ENCODE peak calls at places on chromosomes 12 and 14, in six cellular contexts. O is astrocyte of the spinal cord, I is ovary, E is heart left ventricle, F is endothelial cell, B is tibial nerve. P is an unnamed sample.

GRCh38 chr12:50033317-50033679 is 8.0 kb upstream of the RACGAP1 start:
- DNase-seq in O (no peak), I (no peak), E (no peak), F (no peak), B (no peak), P (no peak)

GRCh38 chr14:83019744-83020414 is 1486.2 kb upstream of the SEL1L start:
- DNase-seq in O (no peak), I (no peak), E (no peak), F (no peak), B (no peak), P (no peak)

GRCh38 chr12:31536672-31537071 is 54.3 kb downstream of the DENND5B start:
- DNase-seq in O (no peak), I (no peak), E (no peak), F (no peak), B (no peak), P (no peak)

GRCh38 chr12:30573145-30573544 is 122.5 kb downstream of the IPO8 start:
- DNase-seq in O (no peak), I (no peak), E (no peak), F (no peak), B (no peak), P (no peak)

GRCh38 chr12:68259318-68259940 is 6.0 kb upstream of the IL22 start:
- DNase-seq in O (peak), I (no peak), E (no peak), F (no peak), B (no peak), P (peak)

GRCh38 chr14:39912192-39913100 is 480.2 kb upstream of the FBXO33 start:
- DNase-seq in O (no peak), I (no peak), E (no peak), F (no peak), B (no peak), P (no peak)

GRCh38 chr12:92138144-92138543 is 7.5 kb downstream of the BTG1 start:
- DNase-seq in O (no peak), I (no peak), E (no peak), F (no peak), B (no peak), P (no peak)

GRCh38 chr12:59843260-59843843 is 247.5 kb downstream of the SLC16A7 start:
- DNase-seq in O (no peak), I (no peak), E (no peak), F (no peak), B (no peak), P (no peak)

GRCh38 chr12:122503783-122504590 is 3.3 kb upstream of the ZCCHC8 start:
- DNase-seq in O (no peak), I (no peak), E (no peak), F (no peak), B (no peak), P (no peak)

GRCh38 chr12:52754135-52754534 is 23.0 kb downstream of the KRT76 start:
- DNase-seq in O (no peak), I (no peak), E (no peak), F (no peak), B (no peak), P (no peak)

GRCh38 chr14:100778951-100779690 is 46.8 kb upstream of the MEG3 start:
- DNase-seq in O (no peak), I (no peak), E (no peak), F (no peak), B (no peak), P (no peak)

GRCh38 chr12:57750561-57751431 is 1.3 kb downstream of the CDK4 start:
- DNase-seq in O (no peak), I (no peak), E (no peak), F (no peak), B (no peak), P (no peak)

GRCh38 chr12:95633049-95633545 is 81.8 kb upstream of the USP44 start:
- DNase-seq in O (peak), I (no peak), E (peak), F (no peak), B (no peak), P (peak)

GRCh38 chr12:31845613-31846321 is 113.4 kb upstream of the RESF1 start:
- DNase-seq in O (no peak), I (no peak), E (no peak), F (no peak), B (no peak), P (no peak)

GRCh38 chr12:56990648-56991318 is 15.6 kb downstream of the ZBTB39 start:
- DNase-seq in O (no peak), I (no peak), E (no peak), F (no peak), B (no peak), P (no peak)

GRCh38 chr12:95674631-95675030 is 115.9 kb downstream of the NTN4 start:
- DNase-seq in O (peak), I (no peak), E (no peak), F (no peak), B (no peak), P (no peak)

GRCh38 chr12:109385339-109386078 is 37.8 kb downstream of the MYO1H start:
- DNase-seq in O (peak), I (no peak), E (no peak), F (no peak), B (no peak), P (peak)

GRCh38 chr12:106522708-106523107 is 60.1 kb upstream of the RFX4 start:
- DNase-seq in O (no peak), I (no peak), E (no peak), F (no peak), B (no peak), P (no peak)

GRCh38 chr12:88578821-88579518 is 1.3 kb downstream of the KITLG start:
- DNase-seq in O (no peak), I (no peak), E (no peak), F (peak), B (no peak), P (peak)

GRCh38 chr12:121858662-121859572 is at the start of gene HPD:
- DNase-seq in O (peak), I (peak), E (peak), F (no peak), B (peak), P (peak)

GRCh38 chr14:50790568-50790967 is 40.4 kb downstream of the NIN start:
- DNase-seq in O (no peak), I (no peak), E (no peak), F (no peak), B (no peak), P (no peak)

GRCh38 chr14:99735189-99736135 is 51.4 kb downstream of the CYP46A1 start:
- DNase-seq in O (no peak), I (peak), E (no peak), F (no peak), B (peak), P (no peak)

GRCh38 chr12:54561164-54561563 is 11.8 kb downstream of the PDE1B start:
- DNase-seq in O (no peak), I (peak), E (peak), F (no peak), B (no peak), P (no peak)

DNA sequence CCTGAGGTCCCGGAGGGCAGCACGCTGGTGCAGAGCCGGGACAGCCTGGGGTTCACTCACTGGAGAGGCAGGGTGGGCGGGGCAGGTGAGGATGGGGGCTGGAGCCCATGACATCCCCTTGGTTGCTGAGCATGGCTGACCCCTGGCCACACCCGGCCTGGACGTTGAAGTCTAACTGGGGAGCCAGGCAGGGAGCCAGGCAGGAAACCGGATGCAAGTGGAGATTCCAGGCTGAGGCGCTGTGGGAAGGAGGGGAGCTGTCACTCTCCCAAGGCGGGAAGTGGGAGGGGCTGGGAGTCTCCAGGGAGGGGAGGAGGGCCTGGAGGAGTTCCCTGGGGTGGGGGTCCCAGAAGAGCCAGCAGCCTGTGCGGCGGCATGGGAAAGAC is 7.7 kb upstream of the INF2 start:
- DNase-seq in O (peak), I (peak), E (peak), F (peak), B (peak), P (peak)
- TF ChIP-seq CTCF in O (no peak), I (no peak), E (no peak), F (no peak), B (no peak), P (no peak)

DNA sequence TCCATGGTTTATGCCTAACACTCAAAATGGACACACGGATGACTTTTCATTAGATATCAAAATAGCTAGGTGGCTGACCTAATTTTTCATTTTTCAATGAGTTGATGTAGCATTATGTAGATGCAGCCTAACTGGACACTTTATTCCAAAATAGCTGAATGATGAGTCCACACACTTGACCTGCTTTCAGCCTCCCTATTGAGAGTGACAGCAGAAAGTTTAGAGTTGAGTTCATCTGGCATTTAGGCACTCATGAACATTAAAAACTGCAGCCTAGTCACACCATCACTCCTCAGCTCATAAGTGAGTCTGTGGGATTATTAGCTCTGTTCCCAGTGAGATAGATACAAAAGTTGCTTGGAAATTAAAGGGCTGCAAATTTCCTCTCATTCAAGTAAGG is 307.3 kb upstream of the PRKD1 start:
- DNase-seq in O (no peak), I (no peak), E (no peak), F (no peak), B (no peak), P (no peak)
- TF ChIP-seq CTCF in O (no peak), I (no peak), E (no peak), F (no peak), B (no peak), P (no peak)

GRCh38 chr12:80607361-80608135 is 99.9 kb upstream of the MYF6 start:
- DNase-seq in O (no peak), I (no peak), E (no peak), F (no peak), B (no peak), P (no peak)
- TF ChIP-seq CTCF in O (peak), I (no peak), E (no peak), F (peak), B (no peak), P (peak)

GRCh38 chr12:19129486-19130223 is at the start of gene PLEKHA5:
- DNase-seq in O (peak), I (peak), E (peak), F (peak), B (peak), P (peak)
- TF ChIP-seq CTCF in O (no peak), I (no peak), E (peak), F (no peak), B (no peak), P (peak)

GRCh38 chr14:68943107-68943506 is 36.0 kb downstream of the ACTN1 start:
- DNase-seq in O (no peak), I (no peak), E (no peak), F (no peak), B (no peak), P (no peak)

GRCh38 chr14:68940614-68941185 is 38.4 kb downstream of the ACTN1 start:
- DNase-seq in O (no peak), I (no peak), E (no peak), F (no peak), B (no peak), P (peak)

GRCh38 chr14:68942281-68943035 is 36.6 kb downstream of the ACTN1 start:
- DNase-seq in O (no peak), I (no peak), E (peak), F (no peak), B (no peak), P (peak)

GRCh38 chr14:68939893-68940613 is 39.0 kb downstream of the ACTN1 start:
- DNase-seq in O (peak), I (peak), E (peak), F (no peak), B (peak), P (peak)

GRCh38 chr14:68941820-68942219 is 37.3 kb downstream of the ACTN1 start:
- DNase-seq in O (peak), I (no peak), E (peak), F (peak), B (no peak), P (peak)
- TF ChIP-seq CTCF in O (peak), I (no peak), E (no peak), F (no peak), B (no peak), P (peak)

DNA sequence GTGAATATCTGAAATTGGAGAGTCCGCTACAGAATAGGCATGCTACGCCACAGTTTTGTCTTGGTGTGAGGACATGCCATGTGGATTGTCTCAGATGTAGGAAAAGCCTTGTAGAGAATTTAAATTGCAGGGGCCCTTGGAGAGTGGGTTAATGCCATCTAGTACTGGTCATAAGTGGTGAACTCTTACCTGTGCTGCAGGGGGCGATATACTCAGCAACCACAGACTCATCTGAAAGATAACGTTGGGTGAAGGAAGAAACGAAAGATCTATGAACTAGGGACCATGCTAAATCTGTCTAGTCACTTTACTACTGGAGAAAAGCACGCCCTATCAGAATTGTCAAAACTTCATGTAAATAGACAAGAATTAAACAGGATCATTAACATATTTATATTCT is 33.7 kb upstream of the A2M start:
- DNase-seq in O (no peak), I (no peak), E (no peak), F (no peak), B (no peak), P (no peak)
- TF ChIP-seq CTCF in O (no peak), I (no peak), E (no peak), F (peak), B (no peak), P (no peak)

GRCh38 chr14:24818054-24818822 is 184.2 kb upstream of the GZMB start:
- DNase-seq in O (peak), I (no peak), E (no peak), F (no peak), B (no peak), P (peak)

GRCh38 chr14:24816929-24817637 is 183.1 kb upstream of the GZMB start:
- DNase-seq in O (no peak), I (no peak), E (peak), F (no peak), B (no peak), P (no peak)

GRCh38 chr14:24816011-24816928 is 182.3 kb upstream of the GZMB start:
- DNase-seq in O (no peak), I (no peak), E (peak), F (no peak), B (no peak), P (no peak)

GRCh38 chr14:24818823-24819341 is 184.9 kb upstream of the GZMB start:
- DNase-seq in O (no peak), I (no peak), E (no peak), F (no peak), B (no peak), P (no peak)

DNA sequence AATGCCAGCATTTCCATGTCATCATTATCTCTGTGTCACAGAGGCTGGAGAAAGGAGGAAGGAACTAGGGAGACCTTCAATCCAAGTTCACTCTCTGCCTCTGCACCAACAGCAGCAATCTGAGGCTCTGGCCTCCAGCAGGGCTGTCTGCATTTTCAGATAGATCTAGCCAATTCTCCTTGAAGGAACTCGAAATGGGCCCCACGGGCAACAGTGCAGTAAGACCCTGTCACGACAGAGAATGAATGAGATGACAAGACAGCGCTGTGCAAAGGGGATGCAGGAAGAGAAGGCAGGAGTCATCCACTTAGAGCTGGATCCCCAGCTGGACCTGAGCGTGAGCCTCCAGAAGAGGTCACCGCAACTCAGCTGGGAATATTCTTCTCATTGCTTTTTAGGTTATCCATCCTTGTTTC is 183.7 kb upstream of the GZMB start:
- DNase-seq in O (no peak), I (no peak), E (peak), F (peak), B (no peak), P (no peak)
- TF ChIP-seq CTCF in O (peak), I (no peak), E (peak), F (no peak), B (no peak), P (peak)

GRCh38 chr12:1546931-1547640 is 47.3 kb downstream of the FBXL14 start:
- DNase-seq in O (no peak), I (no peak), E (no peak), F (no peak), B (no peak), P (no peak)

GRCh38 chr12:1542599-1542998 is 51.8 kb downstream of the FBXL14 start:
- DNase-seq in O (no peak), I (no peak), E (no peak), F (no peak), B (no peak), P (no peak)

GRCh38 chr12:1540690-1541089 is 53.7 kb downstream of the FBXL14 start:
- DNase-seq in O (no peak), I (no peak), E (no peak), F (no peak), B (no peak), P (no peak)

DNA sequence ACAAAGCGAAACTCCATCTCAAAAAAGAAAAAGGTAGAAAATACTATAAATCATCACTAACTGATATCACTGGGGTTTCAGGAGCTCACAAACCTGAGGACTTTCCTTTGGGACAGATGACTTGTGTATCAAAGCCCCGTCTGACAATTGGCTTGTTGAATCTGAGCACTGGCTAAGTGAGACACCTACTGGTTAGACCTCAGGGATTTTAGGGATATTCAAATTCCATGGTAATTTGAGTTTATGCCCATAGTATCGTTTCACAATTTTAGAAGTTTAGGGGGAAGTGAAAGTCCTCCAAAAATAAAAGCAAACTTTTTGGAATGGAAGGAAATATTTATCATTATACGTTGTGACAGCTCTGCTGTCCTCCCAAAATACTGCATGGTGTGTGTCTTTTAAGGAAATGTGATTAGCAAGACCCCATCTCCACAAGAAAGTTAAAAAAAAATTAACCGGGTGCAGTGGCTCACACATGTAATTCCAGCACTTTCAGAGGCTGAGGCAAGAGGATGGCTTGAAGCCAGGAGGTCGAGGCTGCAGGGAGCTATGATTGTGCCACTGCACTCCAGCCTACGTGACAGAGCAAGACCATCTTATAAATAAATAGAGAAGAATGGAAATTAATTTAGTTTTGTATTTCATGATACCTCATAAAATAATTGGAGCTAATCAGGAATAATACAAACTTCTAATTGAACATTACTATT is 49.2 kb downstream of the FBXL14 start:
- DNase-seq in O (no peak), I (no peak), E (no peak), F (no peak), B (no peak), P (no peak)
- TF ChIP-seq CTCF in O (peak), I (no peak), E (no peak), F (no peak), B (no peak), P (peak)

GRCh38 chr12:5511644-5512584 is 80.0 kb downstream of the NTF3 start:
- DNase-seq in O (peak), I (peak), E (peak), F (peak), B (no peak), P (peak)
- TF ChIP-seq CTCF in O (peak), I (peak), E (peak), F (peak), B (peak), P (peak)

P was measured in HFFc6.